ENCODE peak calls at places on chromosomes 11 and 22, in seven cellular contexts. W is coronary artery, K is neural progenitor cell, V is suprapubic skin, Z is body of pancreas, B is tibial artery, I is cardiac fibroblast. F is an unnamed sample.

GRCh38 chr11:68979931-68980775 is 633 bp downstream of the MRGPRD start:
- DNase-seq in B (no peak), I (no peak), K (no peak), W (no peak), V (peak), Z (no peak), F (no peak)

GRCh38 chr22:38766076-38766777 is 10.4 kb upstream of the SUN2 start:
- DNase-seq in V (peak), Z (peak), W (no peak), K (peak), B (no peak), I (peak), F (peak)

GRCh38 chr22:38267086-38267485 is 5.7 kb downstream of the TMEM184B start:
- DNase-seq in I (peak), K (no peak), W (no peak), B (no peak), V (no peak), Z (no peak), F (no peak)

GRCh38 chr11:11178671-11179070 is 174.4 kb downstream of the CSNK2A3 start:
- DNase-seq in W (no peak), K (no peak), I (peak), V (no peak), B (no peak), Z (no peak), F (no peak)

GRCh38 chr22:47340851-47341436 is 578.5 kb downstream of the TBC1D22A start:
- DNase-seq in K (no peak), W (no peak), V (no peak), Z (no peak), B (no peak), I (no peak), F (no peak)

GRCh38 chr11:76810151-76810853 is 27.1 kb downstream of the TSKU start:
- DNase-seq in Z (peak), B (no peak), K (no peak), I (peak), W (peak), V (no peak), F (peak)

GRCh38 chr11:65083134-65083833 is 556 bp downstream of the CDCA5 start:
- DNase-seq in W (no peak), B (no peak), Z (no peak), I (no peak), V (no peak), K (peak), F (no peak)

GRCh38 chr11:72240461-72241289 is 3.3 kb downstream of the PHOX2A start:
- DNase-seq in B (no peak), Z (no peak), W (no peak), K (peak), I (peak), V (peak), F (no peak)

GRCh38 chr11:125977333-125977732 is 31.5 kb downstream of the VSIG10L2 start:
- DNase-seq in K (no peak), V (no peak), W (no peak), I (no peak), Z (no peak), B (no peak), F (no peak)

GRCh38 chr22:36913431-36914382 is at the start of gene CSF2RB:
- DNase-seq in B (peak), K (no peak), W (no peak), Z (peak), I (no peak), V (no peak), F (peak)

GRCh38 chr11:4433852-4434251 is 15.2 kb upstream of the OR52K2 start:
- DNase-seq in I (no peak), V (no peak), B (no peak), Z (no peak), K (no peak), W (no peak), F (no peak)

GRCh38 chr11:35304393-35304790 is 115.0 kb downstream of the SLC1A2 start:
- DNase-seq in I (peak), K (no peak), Z (no peak), W (no peak), B (no peak), V (no peak), F (no peak)

GRCh38 chr11:48087974-48088681 is 107.8 kb downstream of the PTPRJ start:
- DNase-seq in Z (peak), V (no peak), I (no peak), B (peak), W (no peak), K (no peak), F (no peak)

GRCh38 chr11:75029836-75030631 is 41.3 kb downstream of the NEU3 start:
- DNase-seq in K (no peak), B (no peak), V (no peak), W (no peak), I (no peak), Z (no peak), F (no peak)

GRCh38 chr22:43996981-43997265 is 27.2 kb upstream of the PARVB start:
- DNase-seq in I (no peak), B (no peak), V (no peak), Z (no peak), W (no peak), K (peak), F (no peak)

GRCh38 chr22:30782613-30783012 is 87.9 kb downstream of the OSBP2 start:
- DNase-seq in V (no peak), K (no peak), I (peak), W (no peak), B (no peak), Z (no peak), F (no peak)

GRCh38 chr22:27786253-27786898 is 15.2 kb downstream of the MN1 start:
- DNase-seq in V (no peak), W (no peak), I (no peak), Z (no peak), K (no peak), B (peak), F (no peak)

GRCh38 chr11:43567396-43567975 is 113.1 kb upstream of the HSD17B12 start:
- DNase-seq in Z (no peak), W (no peak), B (no peak), I (peak), V (no peak), K (peak), F (no peak)

GRCh38 chr22:25898707-25899365 is 156.8 kb downstream of the MYO18B start:
- DNase-seq in B (no peak), I (peak), W (no peak), Z (no peak), V (no peak), K (peak), F (peak)

GRCh38 chr22:41217553-41218157 is 12.5 kb downstream of the L3MBTL2 start:
- DNase-seq in I (peak), V (peak), Z (peak), K (peak), W (no peak), B (peak), F (peak)

GRCh38 chr11:2099523-2100316 is 39.5 kb downstream of the IGF2 start:
- DNase-seq in V (peak), Z (peak), W (no peak), B (no peak), I (no peak), K (no peak), F (no peak)

DNA sequence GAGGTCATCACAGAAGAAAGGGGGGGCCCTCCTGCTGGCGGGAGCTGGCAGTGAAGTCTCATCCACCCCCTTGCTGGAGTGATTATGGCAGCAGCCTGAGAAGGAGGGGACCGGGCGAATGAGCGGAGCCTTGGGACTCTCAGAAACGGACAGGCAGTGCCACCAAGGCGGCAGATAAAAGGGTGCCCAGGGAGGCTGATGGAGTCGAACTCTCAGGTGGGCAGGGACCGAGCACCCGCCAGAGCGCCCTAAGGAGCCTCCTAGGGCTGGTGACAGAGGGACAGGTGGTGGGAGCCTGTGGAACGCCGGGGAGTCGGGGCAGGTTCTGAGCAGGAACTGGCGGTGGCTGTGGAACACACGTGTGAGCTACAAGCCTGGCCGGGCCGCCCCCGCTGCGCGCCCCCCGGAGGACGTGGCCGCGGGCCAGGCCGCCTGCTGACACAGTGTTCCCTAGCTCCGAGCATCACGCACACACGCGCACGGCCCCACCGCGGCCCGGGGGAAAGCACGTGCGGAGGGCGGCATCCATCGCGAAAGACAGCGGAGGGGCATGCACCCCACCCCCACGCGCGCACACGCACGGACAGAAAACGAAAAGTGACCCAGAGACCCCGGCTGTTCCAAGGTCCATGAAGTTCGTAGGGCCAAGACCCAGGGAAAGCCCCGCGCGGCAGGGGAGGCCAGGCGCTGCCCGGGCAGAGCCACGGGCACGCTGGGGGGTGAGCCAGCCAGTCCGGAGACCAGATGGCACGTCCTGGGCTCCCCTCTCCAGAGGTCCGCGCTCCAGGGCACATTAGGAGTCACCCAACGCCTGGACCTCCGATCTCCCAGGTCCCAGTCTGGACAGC is 1.0 kb downstream of the VWCE start:
- DNase-seq in B (peak), V (peak), I (peak), Z (peak), W (peak), K (peak), F (peak)
- TF ChIP-seq CTCF in B (no peak), V (no peak), I (peak), Z (no peak), W (no peak), K (no peak), F (no peak)

GRCh38 chr11:57764527-57764926 is 2.9 kb downstream of the CTNND1 start:
- DNase-seq in K (no peak), W (no peak), Z (no peak), I (no peak), B (no peak), V (no peak), F (no peak)

GRCh38 chr11:57764972-57765371 is 3.4 kb downstream of the CTNND1 start:
- DNase-seq in V (no peak), W (no peak), B (no peak), K (no peak), Z (no peak), I (no peak), F (no peak)

GRCh38 chr11:57762235-57762866 is 749 bp downstream of the CTNND1 start:
- DNase-seq in B (no peak), Z (peak), K (peak), V (no peak), W (no peak), I (peak), F (no peak)

GRCh38 chr11:57761301-57762234 is at the start of gene CTNND1:
- DNase-seq in Z (peak), I (peak), W (peak), V (peak), K (peak), B (peak), F (peak)

GRCh38 chr11:57763568-57763967 is 2.0 kb downstream of the CTNND1 start:
- DNase-seq in Z (no peak), I (peak), K (peak), B (no peak), W (no peak), V (no peak), F (no peak)
- TF ChIP-seq CTCF in Z (peak), I (peak), K (peak), B (peak), W (no peak), V (no peak), F (peak)

DNA sequence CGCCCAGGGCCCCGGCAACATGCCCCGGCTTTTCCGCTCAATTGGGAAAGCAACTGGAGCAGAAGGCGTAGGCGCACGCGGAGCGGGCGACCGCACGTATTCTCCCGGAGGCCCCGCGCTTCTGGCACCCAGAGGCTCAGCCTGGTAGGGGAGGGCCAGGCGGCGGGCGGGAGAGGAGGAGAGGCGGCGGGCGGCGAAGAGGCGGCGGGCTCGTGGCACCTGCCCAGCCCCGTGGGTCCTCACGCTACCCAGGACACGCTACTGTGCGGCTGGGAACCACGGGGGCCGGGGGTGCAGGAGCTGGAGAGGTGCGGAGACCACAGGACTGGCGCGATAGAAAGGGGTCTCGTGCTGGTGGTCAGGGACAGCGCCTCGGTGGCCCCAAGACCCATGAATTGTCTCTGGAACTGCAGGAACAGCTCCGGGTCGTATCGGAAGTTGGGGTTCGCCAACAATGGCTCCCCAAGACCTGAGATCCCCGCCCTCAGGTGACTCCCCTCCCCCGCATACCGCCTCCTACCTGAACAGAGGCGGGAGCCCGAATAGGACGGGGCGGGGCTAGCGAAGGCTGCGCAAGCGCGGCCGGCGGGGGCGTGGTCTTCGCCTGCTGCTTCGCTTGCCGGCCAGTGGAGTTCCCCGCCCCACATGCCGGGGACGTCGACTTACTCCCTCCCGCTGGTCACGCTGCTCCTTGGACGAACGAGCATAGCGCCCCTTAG is at the start of gene SLC37A4:
- DNase-seq in W (peak), V (peak), B (peak), I (peak), K (peak), Z (peak), F (peak)
- TF ChIP-seq CTCF in W (peak), V (no peak), B (peak), I (no peak), K (no peak), Z (peak), F (peak)

DNA sequence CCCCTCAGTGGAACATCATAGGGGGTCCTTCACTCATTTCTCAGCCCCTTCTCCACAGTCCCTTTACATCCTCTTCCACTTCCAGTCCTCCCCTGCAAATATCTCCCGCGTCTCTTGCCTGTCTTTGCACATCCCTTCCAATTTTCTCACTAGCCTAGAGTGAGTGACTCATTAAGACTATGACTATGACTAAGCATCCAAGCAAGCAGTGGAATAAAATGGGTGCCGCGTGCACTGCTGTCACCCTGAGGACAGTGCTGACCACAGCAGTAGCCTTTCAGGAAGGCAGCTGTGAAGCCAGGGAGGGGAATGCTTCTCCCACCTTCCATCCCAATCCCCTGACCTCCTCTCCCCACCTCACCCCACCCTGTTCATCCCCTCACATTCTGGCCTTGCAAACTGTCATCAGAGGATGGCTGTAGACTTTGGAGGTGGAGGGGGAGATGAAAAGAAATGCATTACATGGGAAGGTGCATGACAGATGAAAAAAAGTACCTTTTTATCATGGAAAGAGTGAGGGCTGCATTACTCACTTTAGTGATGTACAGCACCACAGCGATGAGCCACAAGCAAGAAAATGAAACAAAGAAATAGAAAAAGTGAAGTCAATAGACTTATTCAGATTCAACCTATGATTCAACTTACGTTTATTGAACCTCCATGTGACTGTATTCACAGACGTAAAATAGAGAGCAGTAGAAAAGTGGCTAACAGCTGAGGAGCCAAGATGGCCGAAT is 948.2 kb downstream of the NTM start:
- DNase-seq in Z (no peak), K (no peak), W (no peak), B (no peak), V (no peak), I (peak), F (no peak)
- TF ChIP-seq CTCF in Z (no peak), K (no peak), W (no peak), B (no peak), V (no peak), I (no peak), F (no peak)